ENCODE peak calls at places on chromosomes 4 and X, in five cellular contexts. M, U, Z, P and W are unnamed samples.

GRCh38 chrX:102063445-102064074 is 61.9 kb upstream of the TCEAL2 start:
- DNase-seq in Z (no peak), P (no peak), M (no peak), U (no peak), W (no peak)

GRCh38 chrX:140733766-140734342 is 24.3 kb downstream of the LINC00632 start:
- DNase-seq in M (no peak), Z (no peak), U (peak; percentile 68), P (peak; percentile 70), W (no peak)

GRCh38 chrX:55144697-55145096 is 55.9 kb downstream of the PAGE2 start:
- DNase-seq in M (no peak), U (no peak), P (no peak), Z (no peak), W (no peak)

GRCh38 chr4:118281611-118282442 is 71.0 kb downstream of the PRSS12 start:
- DNase-seq in U (peak; percentile 71), P (peak; percentile 26), Z (no peak), M (no peak), W (no peak)

GRCh38 chr4:101475246-101475645 is 127.9 kb upstream of the PPP3CA start:
- DNase-seq in U (no peak), M (no peak), Z (no peak), P (no peak), W (no peak)

GRCh38 chr4:75030028-75030427 is 97.1 kb downstream of the PARM1 start:
- DNase-seq in U (no peak), Z (no peak), M (no peak), P (no peak), W (no peak)

GRCh38 chrX:47563801-47564315 is 2.9 kb downstream of the ARAF start:
- DNase-seq in M (no peak), U (peak; percentile 89), Z (no peak), P (peak; percentile 65), W (no peak)

GRCh38 chr4:39178706-39179105 is 3.6 kb upstream of the WDR19 start:
- DNase-seq in Z (no peak), U (peak; percentile 10), P (no peak), M (no peak), W (no peak)

GRCh38 chr4:158787718-158788441 is 19.1 kb downstream of the FNIP2 start:
- DNase-seq in M (no peak), P (no peak), U (no peak), Z (no peak), W (no peak)

GRCh38 chrX:48466696-48467095 is 3.4 kb downstream of the SLC38A5 start:
- DNase-seq in P (no peak), M (no peak), Z (no peak), U (no peak), W (no peak)

GRCh38 chr4:173518419-173519102 is 11.5 kb downstream of the HAND2 start:
- DNase-seq in U (peak; percentile 39), Z (no peak), P (peak; percentile 55), M (no peak), W (no peak)

GRCh38 chr4:75702919-75703411 is 21.4 kb upstream of the USO1 start:
- DNase-seq in U (no peak), M (no peak), P (no peak), Z (no peak), W (no peak)

GRCh38 chr4:1369484-1370079 is 22.6 kb downstream of the UVSSA start:
- DNase-seq in Z (no peak), P (no peak), M (no peak), U (no peak), W (no peak)

GRCh38 chrX:154355776-154356140 is 18.7 kb downstream of the FLNA start:
- DNase-seq in P (no peak), U (no peak), M (no peak), Z (no peak), W (no peak)

GRCh38 chr4:39574946-39575345 is 47.7 kb upstream of the UGDH start:
- DNase-seq in P (no peak), Z (no peak), U (peak; percentile 29), M (no peak), W (no peak)